ENCODE peak calls at places on chromosomes 12 and 14, in five cellular contexts. B is DND-41, D is testis, N is upper lobe of right lung, X is Peyer's patch. Y is an unnamed sample. For H3K27me3, the result is how much of the 10 kb centered on the place peaks cover.

GRCh38 chr12:64385468-64385867 is 5.1 kb downstream of the C12orf56 start:
- DNase-seq in N (no peak), D (no peak), X (no peak), B (no peak), Y (no peak)

GRCh38 chr12:16165506-16165905 is 112.0 kb downstream of the SLC15A5 start:
- DNase-seq in B (no peak), N (no peak), D (peak), X (no peak), Y (no peak)

GRCh38 chr12:65895759-65896656 is 71.7 kb downstream of the HMGA2 start:
- DNase-seq in X (no peak), B (no peak), N (no peak), D (no peak), Y (no peak)

GRCh38 chr14:76352639-76353281 is 23.2 kb upstream of the ESRRB start:
- DNase-seq in N (peak), X (peak), B (peak), D (peak), Y (peak)

GRCh38 chr14:99314623-99315022 is 42.6 kb upstream of the BCL11B start:
- DNase-seq in X (no peak), D (no peak), B (no peak), N (no peak), Y (no peak)

GRCh38 chr12:110180591-110181005 is 56.4 kb downstream of the IFT81 start:
- DNase-seq in N (no peak), D (no peak), B (no peak), X (no peak), Y (no peak)

GRCh38 chr12:27048822-27049752 is 26.7 kb downstream of the MED21 start:
- DNase-seq in D (no peak), B (no peak), N (no peak), X (no peak), Y (no peak)

GRCh38 chr12:122859303-122860051 is 24.2 kb downstream of the HIP1R start:
- DNase-seq in D (no peak), B (no peak), N (peak), X (no peak), Y (no peak)

GRCh38 chr14:37122288-37122687 is 50.1 kb downstream of the SLC25A21 start:
- DNase-seq in X (no peak), N (no peak), B (no peak), D (no peak), Y (no peak)

GRCh38 chr12:89081709-89082108 is 270.6 kb downstream of the DUSP6 start:
- DNase-seq in N (no peak), B (no peak), X (no peak), D (no peak), Y (no peak)

GRCh38 chr14:22766457-22767322 is at the start of gene OXA1L:
- DNase-seq in X (peak), N (peak), B (peak), D (peak), Y (peak)

GRCh38 chr14:49982522-49982951 is 89.7 kb downstream of the ARF6 start:
- DNase-seq in B (no peak), D (no peak), X (no peak), N (no peak), Y (no peak)

GRCh38 chr12:94148841-94149780 is 734 bp downstream of the PLXNC1 start:
- DNase-seq in X (peak), D (peak), N (no peak), B (peak), Y (peak)

GRCh38 chr14:30333934-30334333 is 225.0 kb upstream of the G2E3 start:
- DNase-seq in B (no peak), N (no peak), D (no peak), X (no peak), Y (no peak)

GRCh38 chr14:85187521-85187920 is 342.4 kb upstream of the FLRT2 start:
- DNase-seq in N (no peak), B (no peak), X (no peak), D (no peak), Y (no peak)

GRCh38 chr12:66623455-66623854 is 55.4 kb downstream of the GRIP1 start:
- DNase-seq in B (no peak), X (no peak), D (no peak), N (no peak), Y (no peak)

GRCh38 chr12:2833327-2833726 is 1.5 kb downstream of the NRIP2 start:
- DNase-seq in D (no peak), B (no peak), X (no peak), N (no peak), Y (no peak)
- H3K4me3 ChIP-seq in D (no peak), B (no peak), X (no peak), N (no peak), Y (no peak)

DNA sequence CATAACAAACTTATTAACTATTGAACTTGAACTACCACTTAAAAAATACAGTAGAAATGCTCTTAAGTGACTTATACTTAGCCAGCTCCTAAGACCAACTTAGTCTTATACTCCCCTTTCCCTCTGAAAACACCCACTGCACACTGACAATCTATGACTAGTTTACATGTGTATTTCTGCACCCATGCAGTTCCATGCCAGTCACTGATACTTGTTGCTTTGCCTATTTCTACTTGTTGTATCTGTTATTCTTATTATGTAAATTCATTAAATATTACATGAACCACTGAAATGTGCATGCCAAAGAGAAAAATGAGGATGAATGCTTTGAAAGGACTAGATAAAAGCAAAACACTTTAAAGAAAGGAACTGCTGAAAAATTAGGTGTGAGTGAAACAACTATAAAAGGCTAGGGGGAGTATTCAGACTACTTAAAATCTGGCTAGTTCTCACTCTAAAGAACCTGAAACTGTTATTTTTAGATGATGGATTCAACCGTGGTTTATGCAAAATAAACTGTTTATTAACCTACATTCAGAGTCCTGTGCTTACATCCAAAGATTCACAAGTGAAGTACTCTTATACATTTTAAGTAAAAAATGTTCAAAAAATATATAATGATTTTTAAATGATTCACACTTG is 74.7 kb downstream of the RPS6KA5 start:
- DNase-seq in B (no peak), N (no peak), D (no peak), X (no peak), Y (no peak)
- TF ChIP-seq CTCF in B (no peak), N (no peak), D (no peak), X (no peak), Y (no peak)

DNA sequence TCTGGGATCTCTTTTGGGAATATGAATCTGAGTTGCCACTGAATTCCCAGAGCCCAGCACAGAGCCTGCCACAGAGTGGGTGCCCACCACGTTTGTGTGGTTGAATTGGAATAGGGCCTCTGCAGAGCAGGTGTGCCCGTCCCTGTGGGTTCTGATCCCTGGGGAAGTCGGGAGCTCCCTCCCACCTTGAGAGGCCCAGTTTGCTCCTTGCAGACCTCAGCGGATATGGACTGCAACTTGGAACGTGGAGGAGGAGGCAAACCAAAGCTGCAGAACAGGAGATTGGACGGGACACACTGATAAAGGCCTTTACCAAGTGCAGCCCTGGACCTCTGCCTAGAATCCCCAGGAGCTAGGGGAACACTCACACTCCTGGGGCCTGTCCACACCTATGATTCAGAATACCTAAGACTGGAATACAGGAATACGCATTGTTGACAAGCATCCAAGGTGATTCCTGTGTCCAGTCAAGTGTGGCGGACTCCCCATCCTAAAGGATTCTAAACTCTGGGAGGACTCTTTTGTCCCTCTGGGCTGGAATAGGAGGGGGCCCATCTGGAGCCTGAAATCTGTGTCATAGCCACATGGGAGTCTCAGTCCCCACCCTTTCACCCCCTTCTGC is 2.4 kb downstream of the KRT76 start:
- DNase-seq in B (no peak), X (no peak), D (no peak), N (peak), Y (no peak)
- H3K27me3 ChIP-seq in B (under half), X (under half), D (under half), N (under half), Y (under half)

GRCh38 chr12:106074706-106075392 is 63.9 kb downstream of the NUAK1 start:
- DNase-seq in D (no peak), N (no peak), B (no peak), X (no peak), Y (no peak)
- H3K4me3 ChIP-seq in D (no peak), N (no peak), B (no peak), X (no peak), Y (no peak)

GRCh38 chr12:68113644-68114043 is 45.9 kb downstream of the IFNG start:
- DNase-seq in B (peak), X (no peak), D (no peak), N (no peak), Y (no peak)
- TF ChIP-seq CTCF in B (peak), X (no peak), D (no peak), N (peak), Y (peak)

GRCh38 chr12:54015210-54015931 is 6.6 kb downstream of the HOXC8 start:
- DNase-seq in N (no peak), D (no peak), B (no peak), X (no peak), Y (no peak)
- H3K27me3 ChIP-seq in N (half or more), D (under half), B (half or more), X (under half), Y (under half)

GRCh38 chr12:47318963-47319362 is 239.2 kb upstream of the AMIGO2 start:
- DNase-seq in X (no peak), D (no peak), B (peak), N (no peak), Y (no peak)

GRCh38 chr12:47326190-47326589 is 246.4 kb upstream of the AMIGO2 start:
- DNase-seq in B (no peak), D (no peak), X (no peak), N (no peak), Y (no peak)

GRCh38 chr12:47321436-47321835 is 241.7 kb upstream of the AMIGO2 start:
- DNase-seq in X (no peak), D (no peak), B (no peak), N (no peak), Y (no peak)

GRCh38 chr12:47319746-47320145 is 240.0 kb upstream of the AMIGO2 start:
- DNase-seq in D (no peak), X (no peak), B (no peak), N (no peak), Y (no peak)

GRCh38 chr12:47323802-47324201 is 244.0 kb upstream of the AMIGO2 start:
- DNase-seq in N (no peak), X (no peak), B (no peak), D (no peak), Y (no peak)
- H3K4me3 ChIP-seq in N (no peak), X (no peak), B (no peak), D (no peak), Y (no peak)

GRCh38 chr12:58249610-58250009 is 308.2 kb downstream of the ATP23 start:
- DNase-seq in N (no peak), X (no peak), D (no peak), B (no peak), Y (no peak)
- TF ChIP-seq CTCF in N (no peak), X (no peak), D (no peak), B (no peak), Y (no peak)

GRCh38 chr12:48279601-48280000 is 71.1 kb downstream of the ZNF641 start:
- DNase-seq in X (no peak), N (no peak), D (no peak), B (no peak), Y (no peak)
- H3K27me3 ChIP-seq in X (under half), N (under half), D (under half), B (under half), Y (under half)

Y was measured in GM06990.